ENCODE peak calls at places on chromosome 4, in eight cellular contexts. S, J, K, Z, B, F, N and U are unnamed samples.

GRCh38 chr4:76943129-76943620 is 6.4 kb upstream of the SEPTIN11 start:
- DNase-seq in N (no peak), Z (no peak), S (no peak), J (no peak), B (no peak), F (peak), K (no peak), U (no peak)

GRCh38 chr4:187176261-187176910 is 452.7 kb upstream of the FAT1 start:
- DNase-seq in F (no peak), N (no peak), J (no peak), S (no peak), K (no peak), B (no peak), Z (no peak), U (no peak)

GRCh38 chr4:4485806-4486205 is 56.0 kb downstream of the STX18 start:
- DNase-seq in Z (no peak), B (no peak), N (no peak), J (no peak), S (no peak), F (no peak), K (no peak), U (no peak)

GRCh38 chr4:55336138-55337034 is 9.7 kb upstream of the SRD5A3 start:
- DNase-seq in Z (no peak), N (no peak), S (no peak), K (no peak), J (no peak), B (no peak), F (peak), U (no peak)

GRCh38 chr4:182143086-182143821 is 99.9 kb upstream of the TENM3 start:
- DNase-seq in Z (no peak), J (no peak), N (no peak), K (no peak), S (no peak), F (peak), B (no peak), U (no peak)

GRCh38 chr4:62225972-62226371 is 1025.8 kb downstream of the ADGRL3 start:
- DNase-seq in J (no peak), K (no peak), F (no peak), N (no peak), B (no peak), S (no peak), Z (no peak), U (no peak)

GRCh38 chr4:139684351-139684750 is 18.7 kb downstream of the MGST2 start:
- DNase-seq in F (peak), J (no peak), Z (no peak), K (no peak), B (no peak), S (no peak), N (no peak), U (no peak)

GRCh38 chr4:114364857-114365256 is 233.8 kb upstream of the UGT8 start:
- DNase-seq in Z (no peak), J (no peak), F (peak), S (no peak), B (no peak), K (no peak), N (no peak), U (no peak)

GRCh38 chr4:143248827-143249226 is 64.1 kb downstream of the USP38 start:
- DNase-seq in K (no peak), N (no peak), Z (no peak), J (no peak), F (no peak), B (no peak), S (no peak), U (no peak)

GRCh38 chr4:162015090-162015489 is 148.7 kb downstream of the FSTL5 start:
- DNase-seq in F (peak), Z (no peak), S (no peak), J (no peak), K (no peak), B (no peak), N (no peak), U (no peak)

GRCh38 chr4:100189820-100190642 is at the start of gene DDIT4L:
- DNase-seq in K (peak), F (peak), B (no peak), N (peak), S (peak), Z (no peak), J (no peak), U (no peak)

GRCh38 chr4:15717126-15717525 is 14.3 kb downstream of the BST1 start:
- DNase-seq in J (no peak), B (no peak), N (no peak), S (no peak), K (no peak), Z (no peak), F (peak), U (no peak)

GRCh38 chr4:84499065-84499982 is at the start of gene NKX6-1:
- DNase-seq in Z (no peak), S (peak), J (no peak), B (no peak), K (no peak), N (peak), F (peak), U (no peak)

GRCh38 chr4:148431401-148431800 is 10.8 kb downstream of the NR3C2 start:
- DNase-seq in S (no peak), N (no peak), Z (no peak), K (no peak), J (no peak), B (no peak), F (no peak), U (no peak)

GRCh38 chr4:32396504-32396903 is 1676.3 kb downstream of the PCDH7 start:
- DNase-seq in K (no peak), J (no peak), N (no peak), Z (no peak), B (no peak), S (no peak), F (no peak), U (no peak)

GRCh38 chr4:139633661-139634060 is 32.0 kb upstream of the MGST2 start:
- DNase-seq in S (peak), F (peak), Z (no peak), K (no peak), B (no peak), J (no peak), N (no peak), U (no peak)